ENCODE peak calls at places on chromosomes 16 and 17, in four cellular contexts. X is CD8-positive, alpha-beta T cell; M is IMR-90; P is esophagus squamous epithelium. R is an unnamed sample.
A peak's percentile ranks its signal among the peaks of the same experiment; 100 is the strongest.

GRCh38 chr17:73068322-73069153 is 23.9 kb downstream of the SLC39A11 start:
- DNase-seq in M (peak; percentile 92), P (no peak), X (no peak), R (no peak)

GRCh38 chr17:27263386-27263785 is 30.5 kb upstream of the WSB1 start:
- DNase-seq in M (no peak), P (no peak), X (no peak), R (no peak)

GRCh38 chr17:42997390-42997983 is 732 bp upstream of the RPL27 start:
- DNase-seq in P (no peak), M (no peak), X (no peak), R (no peak)

GRCh38 chr17:61400786-61401279 is 1.2 kb downstream of the TBX2 start:
- DNase-seq in X (no peak), P (no peak), M (no peak), R (no peak)

GRCh38 chr17:40348136-40348504 is 16.4 kb downstream of the GJD3 start:
- DNase-seq in P (no peak), M (no peak), X (no peak), R (no peak)

GRCh38 chr17:33012522-33013033 is 20.9 kb downstream of the SPACA3 start:
- DNase-seq in P (no peak), M (peak; percentile 98), X (no peak), R (no peak)

GRCh38 chr17:49739662-49740271 is 24.2 kb downstream of the FAM117A start:
- DNase-seq in P (peak; percentile 69), M (peak; percentile 16), X (peak; percentile 97), R (peak; percentile 31)

GRCh38 chr17:28744104-28744801 is 442 bp downstream of the TRAF4 start:
- DNase-seq in P (no peak), M (peak; percentile 41), X (peak; percentile 68), R (no peak)

GRCh38 chr17:14471052-14471451 is 170.2 kb downstream of the HS3ST3B1 start:
- DNase-seq in M (peak; percentile 94), X (no peak), P (no peak), R (no peak)

GRCh38 chr16:84555418-84556196 is 51.1 kb upstream of the MEAK7 start:
- DNase-seq in M (no peak), X (no peak), P (no peak), R (no peak)
- H3K27ac ChIP-seq in M (no peak overlapping the region), X (no peak overlapping the region), P (no peak overlapping the region), R (no peak overlapping the region)

GRCh38 chr16:3007059-3007956 is 5.4 kb upstream of the CLDN9 start:
- DNase-seq in P (no peak), M (no peak), X (no peak), R (no peak)

GRCh38 chr16:3003582-3004270 is 9.0 kb upstream of the CLDN9 start:
- DNase-seq in X (peak; percentile 93), P (peak; percentile 91), M (peak; percentile 98), R (peak; percentile 98)

GRCh38 chr16:3004781-3005284 is 7.9 kb upstream of the CLDN9 start:
- DNase-seq in X (no peak), P (no peak), M (no peak), R (no peak)

GRCh38 chr16:3001316-3001715 is 11.4 kb upstream of the CLDN9 start:
- DNase-seq in P (no peak), M (no peak), X (no peak), R (no peak)

DNA sequence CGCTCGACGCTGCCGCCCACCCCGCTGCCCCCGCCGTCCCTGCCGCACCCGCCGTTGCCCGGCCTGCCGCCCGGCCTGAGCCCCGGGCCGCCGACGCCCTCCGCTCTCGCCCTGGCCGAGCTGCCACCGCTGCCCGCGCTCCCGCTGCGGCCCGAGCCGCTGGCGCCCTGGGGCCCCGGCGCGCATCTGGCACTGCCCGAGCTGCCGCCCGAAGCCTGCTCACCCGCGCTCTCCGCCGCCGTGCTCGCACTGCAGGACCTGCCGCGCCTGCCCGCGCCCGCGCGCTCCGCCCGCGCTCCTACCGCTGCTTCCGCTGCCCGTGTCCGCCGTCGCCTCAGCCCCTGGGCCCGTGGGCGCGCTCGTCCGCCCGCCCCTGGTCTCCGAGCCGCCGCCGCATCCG is 8.4 kb upstream of the CLDN9 start:
- DNase-seq in P (no peak), X (no peak), M (no peak), R (no peak)
- H3K4me3 ChIP-seq in P (peak overlapping the region; percentile 39), X (no peak overlapping the region), M (peak overlapping the region; percentile 19), R (peak overlapping the region; percentile 16)

GRCh38 chr17:2847601-2848255 is 51.5 kb downstream of the RAP1GAP2 start:
- DNase-seq in M (no peak), P (no peak), X (no peak), R (no peak)
- H3K4me1 ChIP-seq in M (no peaks in the 10 kb centered on the region), P (no peaks in the 10 kb centered on the region), X (no peaks in the 10 kb centered on the region), R (no peaks in the 10 kb centered on the region)

GRCh38 chr16:86342161-86342560 is 168.2 kb upstream of the FOXF1 start:
- DNase-seq in X (no peak), P (no peak), M (no peak), R (no peak)
- H3K27ac ChIP-seq in X (no peak overlapping the region), P (peak overlapping the region; percentile 54), M (no peak overlapping the region), R (peak overlapping the region; percentile 80)

GRCh38 chr17:80894726-80895125 is 96.9 kb upstream of the CHMP6 start:
- DNase-seq in P (no peak), X (no peak), M (no peak), R (no peak)
- H3K4me3 ChIP-seq in P (no peak overlapping the region), X (no peak overlapping the region), M (no peak overlapping the region), R (no peak overlapping the region)

GRCh38 chr16:70753694-70754325 is 47.1 kb downstream of the VAC14 start:
- DNase-seq in P (no peak), M (no peak), X (no peak), R (no peak)

GRCh38 chr16:70754371-70754770 is 46.6 kb downstream of the VAC14 start:
- DNase-seq in P (no peak), M (no peak), X (no peak), R (no peak)

GRCh38 chr16:70751593-70751992 is 49.4 kb downstream of the VAC14 start:
- DNase-seq in M (no peak), X (no peak), P (no peak), R (no peak)

GRCh38 chr16:70752381-70752780 is 48.6 kb downstream of the VAC14 start:
- DNase-seq in P (no peak), M (no peak), X (no peak), R (no peak)

DNA sequence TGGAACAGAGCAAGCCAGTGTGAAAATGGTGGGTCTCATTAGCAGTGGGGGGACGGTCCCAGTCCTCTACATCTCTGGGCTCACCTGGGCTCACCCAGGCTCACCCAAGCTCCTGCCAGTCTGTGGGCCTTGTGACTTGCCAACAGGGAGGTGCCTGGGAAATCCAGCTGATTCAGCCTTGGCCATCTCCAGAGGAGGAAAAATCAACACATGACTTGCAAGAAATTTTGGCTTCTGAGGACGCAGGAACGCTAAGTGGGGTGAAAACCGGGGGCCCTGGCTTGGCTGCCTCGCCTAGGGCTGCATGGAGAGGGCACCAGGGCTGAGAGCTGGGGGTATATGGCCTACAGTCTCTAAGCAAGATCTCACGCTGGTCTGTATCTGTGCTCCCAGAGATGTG is 47.7 kb downstream of the VAC14 start:
- DNase-seq in X (no peak), P (no peak), M (no peak), R (peak; percentile 49)
- H3K4me1 ChIP-seq in X (no peaks in the 10 kb centered on the region), P (peaks cover 74% of the 10 kb centered on the region), M (peaks cover 29% of the 10 kb centered on the region), R (peaks cover 16% of the 10 kb centered on the region)

GRCh38 chr16:50585331-50585776 is 37.2 kb downstream of the NKD1 start:
- DNase-seq in P (no peak), M (no peak), X (no peak), R (no peak)
- H3K27ac ChIP-seq in P (peak overlapping the region; percentile 87), M (no peak overlapping the region), X (no peak overlapping the region), R (peak overlapping the region; percentile 46)

DNA sequence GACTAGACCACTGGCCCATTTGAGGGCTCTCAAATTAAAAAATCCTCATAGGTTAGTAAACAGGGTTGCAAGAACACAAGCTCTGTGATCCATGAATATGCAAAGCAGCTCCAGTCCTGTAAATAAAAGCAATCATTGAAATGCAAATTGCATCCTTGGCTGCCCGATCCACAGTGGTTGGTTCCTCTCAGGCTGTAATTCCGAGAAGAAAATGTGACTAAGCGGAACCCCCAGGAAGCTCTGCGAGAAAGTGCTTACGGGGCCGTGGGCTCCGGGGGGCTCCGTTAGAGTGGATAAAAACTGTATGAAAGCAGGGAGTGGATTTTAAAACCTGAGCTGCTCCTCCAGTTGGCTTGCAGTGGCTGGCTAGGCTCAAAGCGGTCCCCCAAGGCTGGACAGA is 2.5 kb downstream of the GPRC5B start:
- DNase-seq in P (no peak), M (no peak), X (no peak), R (no peak)
- H3K4me3 ChIP-seq in P (peak overlapping the region; percentile 74), M (no peak overlapping the region), X (no peak overlapping the region), R (no peak overlapping the region)

GRCh38 chr16:66932076-66932475 is 2.1 kb downstream of the CIAO2B start:
- DNase-seq in P (no peak), M (no peak), X (no peak), R (no peak)

GRCh38 chr16:66934138-66934838 is at the start of gene CIAO2B:
- DNase-seq in X (peak; percentile 90), P (no peak), M (peak; percentile 84), R (peak; percentile 84)

GRCh38 chr16:66933776-66934137 is 445 bp downstream of the CIAO2B start:
- DNase-seq in X (peak; percentile 63), M (peak; percentile 35), P (no peak), R (no peak)

GRCh38 chr16:66930189-66930588 is 4.0 kb downstream of the CIAO2B start:
- DNase-seq in P (no peak), M (peak; percentile 85), X (no peak), R (no peak)

DNA sequence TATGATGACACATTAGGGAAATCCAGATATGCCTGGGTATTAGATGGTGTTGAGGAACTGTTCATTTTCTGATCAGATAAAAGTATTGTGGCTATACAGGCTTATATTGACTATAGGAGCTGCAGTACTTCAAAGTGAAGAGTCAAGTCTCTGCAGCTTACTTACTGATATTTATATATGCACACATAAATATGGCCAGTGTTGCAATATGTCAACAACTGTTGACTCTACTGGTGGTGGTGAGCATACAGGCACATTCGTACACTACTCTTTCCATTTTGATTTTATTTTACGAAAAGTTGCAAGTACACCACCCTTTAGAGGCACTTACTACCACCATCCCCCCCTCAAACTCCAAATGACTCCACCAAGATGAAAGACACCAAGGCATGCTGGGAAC is 2.5 kb downstream of the CIAO2B start:
- DNase-seq in X (no peak), M (no peak), P (no peak), R (no peak)
- H3K4me1 ChIP-seq in X (peaks cover 36% of the 10 kb centered on the region), M (peaks cover 27% of the 10 kb centered on the region), P (peaks cover 37% of the 10 kb centered on the region), R (peaks cover 22% of the 10 kb centered on the region)

R was measured in prostate gland.